ENCODE peak calls at places on chromosomes 3 and 15, in four cellular contexts. One of them, this sample, is unnamed.

GRCh38 chr3:133864616-133865015 is 31.1 kb downstream of the RAB6B start:
- DNase-seq in activated CD4-positive, alpha-beta T cell treated with anti-CD3 and anti-CD28 coated beads, Interleukin-2, amount 50 U/mL, for 1 hour: no peak
- DNase-seq in posterior vena cava: no peak
- DNase-seq in RCC 7860: no peak
- DNase-seq in this sample: no peak

GRCh38 chr3:138941259-138941885 is 5.6 kb downstream of the FOXL2 start:
- DNase-seq in activated CD4-positive, alpha-beta T cell treated with anti-CD3 and anti-CD28 coated beads, Interleukin-2, amount 50 U/mL, for 1 hour: no peak
- DNase-seq in posterior vena cava: peak
- DNase-seq in RCC 7860: no peak
- DNase-seq in this sample: no peak

GRCh38 chr3:146817705-146818104 is 212.6 kb upstream of the PLSCR5 start:
- DNase-seq in posterior vena cava: no peak
- DNase-seq in activated CD4-positive, alpha-beta T cell treated with anti-CD3 and anti-CD28 coated beads, Interleukin-2, amount 50 U/mL, for 1 hour: no peak
- DNase-seq in RCC 7860: no peak
- DNase-seq in this sample: no peak

GRCh38 chr15:22942306-22942855 is 37.8 kb downstream of the CYFIP1 start:
- DNase-seq in posterior vena cava: peak
- DNase-seq in RCC 7860: no peak
- DNase-seq in activated CD4-positive, alpha-beta T cell treated with anti-CD3 and anti-CD28 coated beads, Interleukin-2, amount 50 U/mL, for 1 hour: no peak
- DNase-seq in this sample: no peak

GRCh38 chr3:39644176-39644575 is 165.2 kb upstream of the MYRIP start:
- DNase-seq in posterior vena cava: no peak
- DNase-seq in RCC 7860: no peak
- DNase-seq in activated CD4-positive, alpha-beta T cell treated with anti-CD3 and anti-CD28 coated beads, Interleukin-2, amount 50 U/mL, for 1 hour: no peak
- DNase-seq in this sample: no peak

GRCh38 chr3:38264307-38264706 is 1.3 kb upstream of the SLC22A13 start:
- DNase-seq in RCC 7860: no peak
- DNase-seq in posterior vena cava: no peak
- DNase-seq in activated CD4-positive, alpha-beta T cell treated with anti-CD3 and anti-CD28 coated beads, Interleukin-2, amount 50 U/mL, for 1 hour: no peak
- DNase-seq in this sample: no peak

GRCh38 chr3:169528289-169528688 is 135.2 kb downstream of the MECOM start:
- DNase-seq in activated CD4-positive, alpha-beta T cell treated with anti-CD3 and anti-CD28 coated beads, Interleukin-2, amount 50 U/mL, for 1 hour: no peak
- DNase-seq in posterior vena cava: no peak
- DNase-seq in RCC 7860: no peak
- DNase-seq in this sample: no peak

GRCh38 chr15:73650387-73651126 is 17.4 kb upstream of the NPTN start:
- DNase-seq in activated CD4-positive, alpha-beta T cell treated with anti-CD3 and anti-CD28 coated beads, Interleukin-2, amount 50 U/mL, for 1 hour: no peak
- DNase-seq in RCC 7860: no peak
- DNase-seq in posterior vena cava: no peak
- DNase-seq in this sample: no peak

GRCh38 chr3:186930143-186930638 is at the start of gene ST6GAL1:
- DNase-seq in posterior vena cava: peak
- DNase-seq in RCC 7860: no peak
- DNase-seq in activated CD4-positive, alpha-beta T cell treated with anti-CD3 and anti-CD28 coated beads, Interleukin-2, amount 50 U/mL, for 1 hour: peak
- DNase-seq in this sample: peak

GRCh38 chr3:98980915-98981596 is 79.6 kb upstream of the DCBLD2 start:
- DNase-seq in posterior vena cava: no peak
- DNase-seq in activated CD4-positive, alpha-beta T cell treated with anti-CD3 and anti-CD28 coated beads, Interleukin-2, amount 50 U/mL, for 1 hour: no peak
- DNase-seq in RCC 7860: peak
- DNase-seq in this sample: no peak

GRCh38 chr3:82229397-82229796 is 468.0 kb upstream of the GBE1 start:
- DNase-seq in RCC 7860: no peak
- DNase-seq in activated CD4-positive, alpha-beta T cell treated with anti-CD3 and anti-CD28 coated beads, Interleukin-2, amount 50 U/mL, for 1 hour: no peak
- DNase-seq in posterior vena cava: no peak
- DNase-seq in this sample: no peak

GRCh38 chr3:9158865-9159630 is 90.4 kb downstream of the SRGAP3 start:
- DNase-seq in posterior vena cava: no peak
- DNase-seq in RCC 7860: no peak
- DNase-seq in activated CD4-positive, alpha-beta T cell treated with anti-CD3 and anti-CD28 coated beads, Interleukin-2, amount 50 U/mL, for 1 hour: no peak
- DNase-seq in this sample: no peak

GRCh38 chr3:120762575-120762974 is 20.0 kb downstream of the GTF2E1 start:
- DNase-seq in activated CD4-positive, alpha-beta T cell treated with anti-CD3 and anti-CD28 coated beads, Interleukin-2, amount 50 U/mL, for 1 hour: no peak
- DNase-seq in RCC 7860: no peak
- DNase-seq in posterior vena cava: no peak
- DNase-seq in this sample: no peak

GRCh38 chr3:87410110-87410509 is 133.7 kb upstream of the POU1F1 start:
- DNase-seq in posterior vena cava: no peak
- DNase-seq in RCC 7860: no peak
- DNase-seq in activated CD4-positive, alpha-beta T cell treated with anti-CD3 and anti-CD28 coated beads, Interleukin-2, amount 50 U/mL, for 1 hour: no peak
- DNase-seq in this sample: no peak

GRCh38 chr15:60507596-60508424 is 28.9 kb upstream of the ICE2 start:
- DNase-seq in RCC 7860: peak
- DNase-seq in activated CD4-positive, alpha-beta T cell treated with anti-CD3 and anti-CD28 coated beads, Interleukin-2, amount 50 U/mL, for 1 hour: peak
- DNase-seq in posterior vena cava: no peak
- DNase-seq in this sample: peak

GRCh38 chr15:63000706-63001105 is 41.8 kb upstream of the TPM1 start:
- DNase-seq in activated CD4-positive, alpha-beta T cell treated with anti-CD3 and anti-CD28 coated beads, Interleukin-2, amount 50 U/mL, for 1 hour: no peak
- DNase-seq in posterior vena cava: no peak
- DNase-seq in RCC 7860: no peak
- DNase-seq in this sample: no peak

GRCh38 chr3:172104471-172105072 is 65.2 kb downstream of the FNDC3B start:
- DNase-seq in RCC 7860: no peak
- DNase-seq in posterior vena cava: no peak
- DNase-seq in activated CD4-positive, alpha-beta T cell treated with anti-CD3 and anti-CD28 coated beads, Interleukin-2, amount 50 U/mL, for 1 hour: no peak
- DNase-seq in this sample: no peak

GRCh38 chr3:16877527-16877926 is 7.2 kb upstream of the PLCL2 start:
- DNase-seq in activated CD4-positive, alpha-beta T cell treated with anti-CD3 and anti-CD28 coated beads, Interleukin-2, amount 50 U/mL, for 1 hour: no peak
- DNase-seq in posterior vena cava: no peak
- DNase-seq in RCC 7860: no peak
- DNase-seq in this sample: no peak